ENCODE peak calls at places on chromosomes 5 and 9, in eight cellular contexts. R, J, Y, O, E, L, N and A are unnamed samples.

GRCh38 chr9:117682955-117683710 is 21.1 kb upstream of the TLR4 start:
- DNase-seq in R (no peak), Y (no peak), L (peak; percentile 48), J (no peak), N (peak; percentile 26), E (no peak), O (no peak), A (no peak)

GRCh38 chr9:9341203-9341602 is 1271.6 kb downstream of the PTPRD start:
- DNase-seq in J (no peak), O (no peak), E (no peak), Y (no peak), L (no peak), N (no peak), R (no peak), A (no peak)

GRCh38 chr9:115923410-115923809 is 230.2 kb upstream of the PAPPA start:
- DNase-seq in Y (no peak), R (no peak), E (no peak), N (no peak), L (no peak), J (no peak), O (no peak), A (no peak)

GRCh38 chr5:34854459-34855174 is 15.7 kb downstream of the TTC23L start:
- DNase-seq in N (no peak), J (no peak), O (no peak), E (no peak), Y (peak; percentile 30), L (no peak), R (no peak), A (peak; percentile 69)

GRCh38 chr9:134854541-134854981 is 26.0 kb upstream of the FCN2 start:
- DNase-seq in R (no peak), Y (no peak), E (peak; percentile 68), O (peak; percentile 10), J (no peak), N (no peak), L (no peak), A (no peak)

GRCh38 chr5:35904443-35905132 is 33.8 kb downstream of the CAPSL start:
- DNase-seq in Y (no peak), O (no peak), L (no peak), J (no peak), E (no peak), R (peak; percentile 79), N (no peak), A (no peak)

GRCh38 chr9:116837038-116837998 is 150.2 kb downstream of the TRIM32 start:
- DNase-seq in N (no peak), Y (peak; percentile 48), E (no peak), J (no peak), L (no peak), O (no peak), R (no peak), A (no peak)

GRCh38 chr5:175638305-175638704 is 19.6 kb upstream of the HRH2 start:
- DNase-seq in J (no peak), R (no peak), O (no peak), L (no peak), Y (no peak), N (no peak), E (no peak), A (no peak)

GRCh38 chr5:170638454-170639220 is 134.8 kb downstream of the KCNIP1 start:
- DNase-seq in Y (peak; percentile 71), J (no peak), O (peak; percentile 51), L (peak; percentile 67), E (peak; percentile 72), R (peak; percentile 56), N (peak; percentile 42), A (peak; percentile 35)

GRCh38 chr9:135281151-135281550 is 193.7 kb downstream of the OLFM1 start:
- DNase-seq in O (no peak), L (no peak), R (no peak), E (no peak), Y (no peak), J (no peak), N (no peak), A (no peak)

GRCh38 chr5:36452394-36453100 is 150.8 kb upstream of the RANBP3L start:
- DNase-seq in J (no peak), O (no peak), R (no peak), Y (no peak), E (no peak), L (no peak), N (no peak), A (no peak)

GRCh38 chr5:135073771-135074345 is 39.8 kb upstream of the PITX1 start:
- DNase-seq in L (no peak), N (no peak), O (no peak), Y (no peak), R (no peak), E (peak; percentile 50), J (no peak), A (no peak)

GRCh38 chr9:87640385-87640795 is 85.5 kb upstream of the CTSL start:
- DNase-seq in J (no peak), O (peak; percentile 61), E (peak; percentile 53), R (no peak), L (no peak), Y (no peak), N (peak; percentile 32), A (peak; percentile 84)

GRCh38 chr9:106954974-106955850 is 92.2 kb downstream of the ZNF462 start:
- DNase-seq in E (no peak), Y (peak; percentile 83), J (no peak), O (no peak), L (no peak), N (no peak), R (no peak), A (no peak)

GRCh38 chr9:98927724-98928123 is 16.0 kb upstream of the COL15A1 start:
- DNase-seq in O (no peak), R (no peak), E (no peak), J (no peak), L (no peak), N (no peak), Y (no peak), A (no peak)

DNA sequence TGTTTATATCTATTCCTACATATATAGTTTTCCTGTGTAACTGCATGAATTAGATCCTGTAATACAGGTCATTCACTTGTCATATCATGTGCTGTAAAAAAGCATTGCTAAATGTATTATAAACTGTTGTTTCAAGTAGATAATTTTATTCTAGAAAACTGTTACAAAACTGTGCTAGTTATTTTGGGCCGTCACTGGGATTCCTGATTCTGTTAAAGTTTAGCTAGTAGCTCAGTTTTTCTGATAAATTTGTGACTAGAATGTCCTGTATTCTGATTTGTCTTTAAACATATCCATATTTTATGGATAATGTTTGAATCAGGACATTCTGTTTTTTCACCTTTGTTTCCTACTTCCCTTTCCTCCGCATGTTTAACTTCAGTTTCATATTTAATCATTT is 5.4 kb downstream of the SLF1 start:
- DNase-seq in J (no peak), Y (no peak), N (no peak), O (no peak), L (no peak), E (no peak), R (no peak), A (no peak)
- TF ChIP-seq CTCF in J (no peak), Y (no peak), N (no peak), O (no peak), L (no peak), E (no peak), R (no peak), A (no peak)

DNA sequence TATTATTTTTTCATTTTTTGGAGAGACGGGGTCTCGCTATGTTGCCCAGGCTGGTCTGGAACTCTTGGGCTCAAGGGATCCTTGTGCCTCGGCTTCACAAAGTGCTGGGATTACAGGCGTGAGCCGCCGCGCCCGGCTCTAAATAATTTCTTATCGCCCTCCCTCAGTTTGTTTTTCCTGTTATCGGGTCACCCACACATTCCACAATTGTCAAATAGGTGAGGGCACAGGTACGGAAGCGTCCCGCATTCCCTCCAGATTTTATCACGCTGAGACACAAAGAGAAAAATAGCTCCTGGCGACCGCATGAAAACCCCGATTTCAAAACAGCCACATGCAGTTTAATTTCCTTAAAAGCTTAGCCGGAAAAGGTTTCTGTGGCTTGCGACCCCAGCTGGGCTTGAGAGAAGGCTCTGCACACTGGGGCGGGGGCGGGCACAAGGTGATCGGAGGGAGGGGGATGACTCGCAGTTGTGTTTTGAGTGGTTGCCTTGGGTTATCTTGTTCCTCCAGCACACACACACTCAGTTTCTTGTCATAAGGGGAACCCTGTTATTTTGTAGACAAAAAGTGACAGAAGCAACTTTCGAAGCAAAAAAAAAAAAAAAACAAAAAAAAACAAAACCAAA is 720 bp upstream of the IQGAP2 start:
- DNase-seq in E (no peak), L (peak; percentile 53), N (no peak), R (peak; percentile 90), O (peak; percentile 25), Y (no peak), J (no peak), A (peak; percentile 13)
- H3K4me3 ChIP-seq in E (peak overlapping the region; percentile 70), L (peak overlapping the region; percentile 83), N (peak overlapping the region; percentile 31), R (peak overlapping the region; percentile 79), O (peak overlapping the region; percentile 46), Y (peak overlapping the region; percentile 66), J (peak overlapping the region; percentile 52), A (peak overlapping the region; percentile 46)

GRCh38 chr5:179345179-179345428 is 157 bp downstream of the ADAMTS2 start:
- DNase-seq in Y (no peak), E (no peak), J (no peak), O (no peak), R (no peak), N (no peak), L (no peak), A (no peak)

GRCh38 chr5:179343021-179343781 is 2.1 kb downstream of the ADAMTS2 start:
- DNase-seq in R (no peak), Y (no peak), E (no peak), L (no peak), O (no peak), J (no peak), N (no peak), A (no peak)

GRCh38 chr5:179344301-179345178 is 721 bp downstream of the ADAMTS2 start:
- DNase-seq in E (no peak), Y (no peak), J (no peak), R (no peak), N (peak; percentile 31), O (peak; percentile 63), L (no peak), A (no peak)

GRCh38 chr5:179342577-179342976 is 2.7 kb downstream of the ADAMTS2 start:
- DNase-seq in N (peak; percentile 79), J (no peak), Y (no peak), O (peak; percentile 55), E (no peak), R (no peak), L (no peak), A (no peak)

GRCh38 chr5:179343902-179344300 is 1.4 kb downstream of the ADAMTS2 start:
- DNase-seq in O (peak; percentile 77), L (peak; percentile 25), N (peak; percentile 58), R (no peak), Y (no peak), E (no peak), J (no peak), A (no peak)
- TF ChIP-seq CTCF in O (no peak), L (no peak), N (peak; percentile 44), R (no peak), Y (no peak), E (peak; percentile 45), J (no peak), A (peak; percentile 36)

GRCh38 chr9:121324316-121324715 is 45.7 kb downstream of the STOM start:
- DNase-seq in O (no peak), E (no peak), J (no peak), Y (no peak), R (no peak), N (no peak), L (no peak), A (no peak)
- H3K4me3 ChIP-seq in O (no peak overlapping the region), E (no peak overlapping the region), J (no peak overlapping the region), Y (no peak overlapping the region), R (no peak overlapping the region), N (no peak overlapping the region), L (no peak overlapping the region), A (no peak overlapping the region)